ENCODE peak calls at places on chromosomes 6 and 20, in six cellular contexts. C is neuronal stem cell, H is IMR-90, X is trophoblast cell, B is H1, U is H9. A is an unnamed sample.

GRCh38 chr6:77353129-77353528 is 110.2 kb downstream of the HTR1B start:
- DNase-seq in C (no peak), H (no peak), X (no peak), B (no peak), U (no peak), A (no peak)

GRCh38 chr20:9392892-9393857 is 121.2 kb upstream of the LAMP5 start:
- DNase-seq in C (peak), H (peak), X (peak), B (peak), U (peak), A (peak)

GRCh38 chr6:110421749-110422443 is 6.5 kb upstream of the DDO start:
- DNase-seq in C (no peak), H (no peak), X (no peak), B (no peak), U (no peak), A (no peak)

GRCh38 chr6:109793793-109794192 is 102.7 kb downstream of the FIG4 start:
- DNase-seq in C (no peak), H (peak), X (peak), B (no peak), U (no peak), A (peak)

GRCh38 chr20:35360033-35360432 is 51.7 kb downstream of the UQCC1 start:
- DNase-seq in C (no peak), H (no peak), X (no peak), B (no peak), U (no peak), A (no peak)

GRCh38 chr6:131023834-131024504 is 39.1 kb downstream of the EPB41L2 start:
- DNase-seq in C (no peak), H (peak), X (no peak), B (no peak), U (no peak), A (peak)

GRCh38 chr20:60446273-60447111 is 488.3 kb downstream of the CDH26 start:
- DNase-seq in C (no peak), H (no peak), X (no peak), B (no peak), U (no peak), A (no peak)

GRCh38 chr6:14770572-14770971 is 475.3 kb upstream of the JARID2 start:
- DNase-seq in C (no peak), H (peak), X (peak), B (no peak), U (no peak), A (peak)

GRCh38 chr6:169386431-169387057 is 132.9 kb upstream of the THBS2 start:
- DNase-seq in C (no peak), H (peak), X (peak), B (no peak), U (no peak), A (no peak)

GRCh38 chr6:157455028-157455714 is 74.2 kb downstream of the ZDHHC14 start:
- DNase-seq in C (no peak), H (no peak), X (no peak), B (peak), U (no peak), A (no peak)

GRCh38 chr20:5122861-5123260 is 3.1 kb upstream of the PCNA start:
- DNase-seq in C (no peak), H (peak), X (peak), B (no peak), U (no peak), A (no peak)

GRCh38 chr6:109059591-109060021 is 35.0 kb downstream of the SESN1 start:
- DNase-seq in C (no peak), H (peak), X (no peak), B (no peak), U (no peak), A (peak)

GRCh38 chr20:31637660-31638059 is at the start of gene COX4I2:
- DNase-seq in C (no peak), H (no peak), X (no peak), B (peak), U (peak), A (no peak)

GRCh38 chr6:106684011-106684410 is 54.6 kb downstream of the QRSL1 start:
- DNase-seq in C (no peak), H (no peak), X (no peak), B (no peak), U (no peak), A (no peak)

GRCh38 chr20:46978871-46979536 is 84.4 kb downstream of the EYA2 start:
- DNase-seq in C (no peak), H (no peak), X (peak), B (no peak), U (no peak), A (no peak)

GRCh38 chr20:50434653-50435396 is 75.4 kb upstream of the PTPN1 start:
- DNase-seq in C (no peak), H (peak), X (no peak), B (no peak), U (no peak), A (peak)

GRCh38 chr6:122649701-122650100 is 39.5 kb downstream of the PKIB start:
- DNase-seq in C (no peak), H (no peak), X (no peak), B (no peak), U (no peak), A (no peak)

GRCh38 chr6:4349323-4349722 is 213.9 kb upstream of the ECI2 start:
- DNase-seq in C (no peak), H (no peak), X (no peak), B (no peak), U (peak), A (no peak)

GRCh38 chr20:45097485-45098095 is 3.3 kb downstream of the KCNS1 start:
- DNase-seq in C (no peak), H (no peak), X (peak), B (no peak), U (peak), A (no peak)

GRCh38 chr6:111870751-111871064 is 2.5 kb downstream of the FYN start:
- DNase-seq in C (no peak), H (no peak), X (no peak), B (no peak), U (no peak), A (no peak)

GRCh38 chr6:26045046-26045938 is 41.9 kb upstream of the HFE start:
- DNase-seq in C (peak), H (peak), X (peak), B (no peak), U (no peak), A (no peak)

GRCh38 chr20:59588236-59588855 is 16.0 kb upstream of the PHACTR3 start:
- DNase-seq in C (no peak), H (no peak), X (no peak), B (no peak), U (no peak), A (no peak)

DNA sequence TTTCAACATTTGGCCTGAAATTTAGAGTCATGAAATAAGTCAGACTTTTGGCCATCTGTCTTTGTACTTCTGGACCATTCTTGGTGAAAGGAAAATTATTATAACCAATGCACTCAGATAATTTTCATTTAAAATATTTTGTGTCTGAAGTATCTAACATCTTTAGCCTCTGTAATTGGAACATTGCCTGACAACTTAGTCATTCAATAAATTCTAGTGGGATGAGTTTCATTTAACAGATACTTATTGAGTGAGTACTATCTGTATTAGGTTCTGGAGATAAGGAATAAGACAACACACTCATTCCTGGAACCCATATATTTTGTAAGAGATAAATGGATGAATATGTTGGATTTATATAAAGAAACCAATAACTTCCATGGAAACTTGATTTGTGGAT is 536.0 kb downstream of the BCKDHB start:
- DNase-seq in C (no peak), H (peak), X (peak), B (no peak), U (no peak), A (peak)
- H4K91ac ChIP-seq in C (no peak), H (peak), X (no peak), B (no peak), U (no peak), A (no peak)

DNA sequence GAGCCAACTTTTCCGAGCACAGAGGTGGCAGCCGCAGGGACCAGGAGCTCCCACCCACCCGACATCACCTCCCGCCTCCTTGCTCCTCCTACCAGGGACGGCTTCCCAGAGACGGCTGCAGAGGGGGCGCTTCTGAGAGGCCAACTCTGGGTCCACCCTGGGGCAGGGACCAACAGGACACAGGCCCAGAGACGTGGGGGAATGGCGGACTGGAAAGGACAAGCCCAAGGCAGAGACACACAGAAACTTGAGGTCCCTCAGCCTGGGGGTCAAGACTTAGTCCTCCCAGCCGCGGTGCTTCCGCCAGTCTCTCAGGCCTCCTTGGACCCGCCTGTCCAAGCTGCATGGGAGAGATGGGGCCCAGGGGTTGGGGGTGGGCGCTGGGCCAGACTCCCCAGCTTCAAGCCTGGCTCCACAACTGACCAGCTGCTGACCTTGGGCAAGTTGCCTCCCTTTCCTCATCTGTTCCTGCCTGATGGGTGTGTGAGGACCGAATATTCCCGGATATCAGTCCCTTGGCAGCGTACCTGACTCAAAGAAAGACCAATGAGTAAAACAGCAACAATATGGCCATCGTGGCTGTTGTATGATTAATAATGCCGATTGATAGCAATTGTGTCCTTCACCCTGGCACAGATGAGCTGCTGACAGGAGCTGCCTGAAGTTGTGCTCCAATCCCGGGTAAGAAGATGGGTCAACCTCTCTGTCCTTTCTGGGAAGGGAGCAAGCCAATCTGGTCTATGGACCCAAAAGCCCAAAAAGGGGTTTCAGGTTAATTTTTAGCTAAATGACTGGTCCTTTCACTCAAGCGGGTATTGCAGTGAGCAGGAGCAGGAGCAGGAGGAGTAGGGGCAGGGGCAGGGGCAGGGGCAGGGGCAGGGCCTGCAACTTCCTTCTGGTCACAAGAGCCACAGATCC is 165.0 kb downstream of the TAF4 start:
- DNase-seq in C (no peak), H (no peak), X (no peak), B (no peak), U (peak), A (no peak)
- H4K91ac ChIP-seq in C (no peak), H (no peak), X (no peak), B (no peak), U (no peak), A (no peak)

DNA sequence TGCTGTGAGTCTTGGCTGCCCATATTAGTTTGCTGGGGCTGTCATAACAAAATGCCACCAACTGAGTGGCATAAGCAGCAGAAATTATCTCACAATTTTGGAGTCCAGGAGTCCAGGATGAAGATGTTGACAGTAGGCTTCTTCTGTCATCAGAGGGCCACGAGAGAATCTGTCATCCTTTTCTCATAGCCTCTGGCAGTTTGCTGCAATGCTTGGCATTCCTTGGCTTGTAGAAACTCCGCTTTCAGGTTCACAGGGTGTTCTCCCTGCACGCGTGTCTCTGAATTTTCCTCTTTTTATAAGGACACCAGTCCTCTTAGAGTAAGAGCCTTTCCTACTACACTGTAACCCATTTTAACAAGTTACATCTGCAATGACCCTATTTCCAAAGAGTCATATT is 838.4 kb downstream of the TFAP2A start:
- DNase-seq in C (no peak), H (no peak), X (peak), B (no peak), U (no peak), A (no peak)
- H4K91ac ChIP-seq in C (no peak), H (no peak), X (no peak), B (no peak), U (no peak), A (no peak)

GRCh38 chr6:165599121-165599520 is 63.9 kb downstream of the PDE10A start:
- DNase-seq in C (no peak), H (no peak), X (peak), B (no peak), U (no peak), A (no peak)
- H4K91ac ChIP-seq in C (no peak), H (no peak), X (no peak), B (no peak), U (no peak), A (no peak)

GRCh38 chr20:23048283-23049200 is 930 bp downstream of the THBD start:
- DNase-seq in C (peak), H (peak), X (peak), B (peak), U (peak), A (peak)

GRCh38 chr20:23047001-23047737 is 2.3 kb downstream of the THBD start:
- DNase-seq in C (no peak), H (no peak), X (no peak), B (no peak), U (no peak), A (no peak)

GRCh38 chr20:23049201-23049932 is at the start of gene THBD:
- DNase-seq in C (peak), H (peak), X (peak), B (peak), U (peak), A (peak)

GRCh38 chr20:23047738-23048214 is 1.7 kb downstream of the THBD start:
- DNase-seq in C (no peak), H (no peak), X (peak), B (no peak), U (peak), A (no peak)

GRCh38 chr20:23046431-23046830 is 3.0 kb downstream of the THBD start:
- DNase-seq in C (no peak), H (no peak), X (peak), B (no peak), U (no peak), A (no peak)
- H4K91ac ChIP-seq in C (no peak), H (no peak), X (no peak), B (no peak), U (no peak), A (no peak)

GRCh38 chr20:41482647-41483552 is 116.3 kb upstream of the EMILIN3 start:
- DNase-seq in C (no peak), H (peak), X (peak), B (no peak), U (no peak), A (peak)
- H4K91ac ChIP-seq in C (no peak), H (peak), X (no peak), B (no peak), U (no peak), A (no peak)

DNA sequence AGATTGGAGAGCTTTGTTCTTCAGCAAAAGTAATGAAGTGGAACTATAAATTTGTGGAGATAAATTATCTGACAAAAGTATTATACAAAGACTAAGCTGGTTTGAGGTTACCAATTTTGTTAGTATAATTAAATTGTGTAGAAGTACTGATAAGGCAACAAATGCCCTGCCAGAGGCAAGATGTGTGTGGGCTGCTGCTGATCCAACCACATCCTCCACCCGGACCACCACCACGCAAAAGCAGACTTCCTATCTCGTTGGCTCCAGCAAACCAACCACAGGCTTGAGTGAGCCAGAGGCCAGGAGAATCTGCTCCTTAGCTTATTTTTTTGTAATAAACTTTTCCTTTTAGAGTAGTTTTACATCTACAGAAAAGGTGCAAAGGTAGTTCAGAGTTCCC is 1.1 kb upstream of the MYLK4 start:
- DNase-seq in C (no peak), H (no peak), X (no peak), B (no peak), U (no peak), A (no peak)
- H4K91ac ChIP-seq in C (no peak), H (no peak), X (no peak), B (no peak), U (no peak), A (no peak)

DNA sequence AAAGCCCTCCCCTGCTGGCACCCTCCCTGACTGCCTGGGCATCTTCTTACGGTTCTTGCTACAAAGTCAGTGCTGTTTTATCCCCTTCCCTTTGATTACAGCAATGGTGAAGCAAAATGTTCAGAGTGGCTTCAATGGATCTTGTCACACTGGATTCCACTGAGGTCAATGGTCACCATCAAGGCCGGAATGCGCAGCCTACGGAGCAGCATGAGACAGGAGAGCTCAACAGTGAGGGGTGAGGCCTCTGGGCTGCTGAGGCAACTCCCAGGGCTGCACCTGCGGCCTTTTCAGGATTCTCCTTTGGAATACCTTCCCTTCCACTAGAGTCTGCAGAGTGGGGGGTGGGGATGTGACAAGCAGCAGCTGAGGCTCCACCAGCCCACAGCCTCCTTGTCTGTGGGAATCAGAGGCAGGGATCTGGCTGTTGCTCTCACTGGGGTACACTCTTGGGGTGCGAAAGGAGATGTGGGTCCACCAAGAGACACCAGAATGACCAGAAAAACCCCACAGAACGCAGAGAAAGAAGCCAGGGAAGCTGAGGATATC is 40.4 kb upstream of the EMILIN3 start:
- DNase-seq in C (no peak), H (no peak), X (peak), B (no peak), U (no peak), A (no peak)
- H4K91ac ChIP-seq in C (no peak), H (no peak), X (no peak), B (no peak), U (no peak), A (no peak)